ENCODE peak calls at places on chromosomes 11 and 22, in nine cellular contexts. B, P, U, A, G, L, S, K and T are unnamed samples. For H3K4me1, the result is how much of the 10 kb centered on the place peaks cover.

GRCh38 chr11:120385110-120385509 is 48.9 kb downstream of the ARHGEF12 start:
- DNase-seq in B (no peak), P (no peak), U (no peak), A (no peak), G (no peak), L (no peak), S (no peak), K (no peak), T (no peak)

GRCh38 chr22:28151241-28151640 is 232.2 kb upstream of the PITPNB start:
- DNase-seq in B (no peak), P (no peak), U (no peak), A (no peak), G (no peak), L (no peak), S (no peak), K (no peak), T (no peak)

GRCh38 chr11:85628771-85629341 is 463 bp downstream of the TMEM126B start:
- DNase-seq in B (no peak), P (no peak), U (no peak), A (no peak), G (no peak), L (no peak), S (no peak), K (no peak), T (no peak)

GRCh38 chr11:84130646-84131427 is 844.7 kb upstream of the CCDC90B start:
- DNase-seq in B (no peak), P (no peak), U (no peak), A (no peak), G (no peak), L (no peak), S (no peak), K (no peak), T (no peak)

GRCh38 chr22:30823015-30823370 is 128.3 kb downstream of the OSBP2 start:
- DNase-seq in B (no peak), P (no peak), U (no peak), A (no peak), G (no peak), L (no peak), S (no peak), K (no peak), T (no peak)

GRCh38 chr11:15396778-15397177 is 282.1 kb downstream of the INSC start:
- DNase-seq in B (no peak), P (no peak), U (no peak), A (no peak), G (no peak), L (no peak), S (no peak), K (no peak), T (no peak)

GRCh38 chr22:17115311-17115710 is 5.8 kb downstream of the TMEM121B start:
- DNase-seq in B (no peak), P (no peak), U (no peak), A (no peak), G (peak), L (no peak), S (no peak), K (no peak), T (no peak)

GRCh38 chr11:35139883-35140282 is 912 bp downstream of the CD44 start:
- DNase-seq in B (no peak), P (no peak), U (no peak), A (peak), G (no peak), L (no peak), S (no peak), K (no peak), T (no peak)

GRCh38 chr22:24106385-24107381 is 74.6 kb upstream of the SUSD2 start:
- DNase-seq in B (peak), P (no peak), U (peak), A (no peak), G (no peak), L (peak), S (peak), K (peak), T (no peak)

GRCh38 chr11:94417386-94417987 is 16.3 kb upstream of the GPR83 start:
- DNase-seq in B (no peak), P (no peak), U (peak), A (no peak), G (no peak), L (no peak), S (no peak), K (no peak), T (no peak)

GRCh38 chr11:9219115-9219514 is 46.0 kb downstream of the DENND5A start:
- DNase-seq in B (no peak), P (no peak), U (peak), A (no peak), G (no peak), L (no peak), S (no peak), K (no peak), T (no peak)

GRCh38 chr11:78265326-78265725 is 76.6 kb downstream of the USP35 start:
- DNase-seq in B (no peak), P (no peak), U (no peak), A (no peak), G (no peak), L (no peak), S (no peak), K (no peak), T (no peak)

GRCh38 chr22:27370987-27371386 is 430.6 kb downstream of the MN1 start:
- DNase-seq in B (no peak), P (no peak), U (no peak), A (no peak), G (no peak), L (no peak), S (no peak), K (no peak), T (no peak)

GRCh38 chr11:8956860-8957259 is 7.4 kb downstream of the TMEM9B start:
- DNase-seq in B (no peak), P (no peak), U (no peak), A (no peak), G (no peak), L (no peak), S (no peak), K (no peak), T (no peak)

GRCh38 chr11:14189874-14190273 is 169.1 kb downstream of the RRAS2 start:
- DNase-seq in B (no peak), P (no peak), U (no peak), A (peak), G (no peak), L (peak), S (no peak), K (peak), T (no peak)

GRCh38 chr11:59191899-59192298 is 20.0 kb downstream of the DTX4 start:
- DNase-seq in B (no peak), P (no peak), U (no peak), A (no peak), G (no peak), L (no peak), S (no peak), K (no peak), T (no peak)

GRCh38 chr11:129895126-129896041 is at the start of gene NFRKB:
- DNase-seq in B (peak), P (peak), U (peak), A (peak), G (peak), L (peak), S (peak), K (peak), T (peak)

GRCh38 chr11:35272391-35272821 is 133.4 kb downstream of the CD44 start:
- DNase-seq in B (peak), P (no peak), U (no peak), A (no peak), G (no peak), L (no peak), S (no peak), K (no peak), T (no peak)

GRCh38 chr11:18526521-18527296 is at the start of gene TSG101:
- DNase-seq in B (peak), P (peak), U (peak), A (peak), G (peak), L (peak), S (peak), K (peak), T (peak)
- TF ChIP-seq POLR2A in B (peak), P (peak), U (peak), A (peak), G (peak), L (peak), S (peak), K (peak), T (peak)

DNA sequence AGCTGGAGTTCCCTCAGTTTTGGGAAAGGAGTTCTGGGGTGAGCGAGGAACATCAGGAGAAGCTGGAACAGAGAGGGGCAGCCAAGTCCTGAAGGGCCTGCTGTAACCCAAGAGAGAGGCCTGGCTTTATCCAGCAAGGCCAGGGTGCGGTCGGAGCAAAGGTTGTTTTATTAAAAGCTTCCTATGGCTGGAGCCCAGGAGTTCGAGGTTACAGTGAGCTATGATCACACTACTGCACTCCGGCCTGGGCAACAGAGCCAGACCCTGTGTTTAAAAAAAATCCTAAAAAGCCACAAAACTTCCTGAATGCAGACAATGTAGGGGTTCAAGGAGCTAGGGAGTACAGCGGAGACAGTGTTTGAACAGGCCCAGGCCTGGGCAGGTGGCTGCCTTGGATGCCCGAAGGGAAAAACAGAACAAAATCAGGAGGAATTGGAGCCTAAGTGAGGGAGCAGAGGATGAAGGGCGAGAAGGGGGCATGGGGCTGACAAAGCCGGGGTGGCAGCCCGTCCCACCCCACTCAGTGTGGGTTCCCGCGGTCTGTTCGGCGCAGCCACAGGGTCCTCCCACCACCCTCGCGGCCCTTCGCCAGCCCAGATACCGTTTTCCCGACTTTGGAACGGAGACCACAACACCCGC is 22.1 kb upstream of the MALAT1 start:
- DNase-seq in B (no peak), P (peak), U (peak), A (no peak), G (no peak), L (no peak), S (no peak), K (no peak), T (no peak)
- H3K4me1 ChIP-seq in B (under half), P (under half), U (under half), A (half or more), G (under half), L (half or more), S (under half), K (under half), T (half or more)

DNA sequence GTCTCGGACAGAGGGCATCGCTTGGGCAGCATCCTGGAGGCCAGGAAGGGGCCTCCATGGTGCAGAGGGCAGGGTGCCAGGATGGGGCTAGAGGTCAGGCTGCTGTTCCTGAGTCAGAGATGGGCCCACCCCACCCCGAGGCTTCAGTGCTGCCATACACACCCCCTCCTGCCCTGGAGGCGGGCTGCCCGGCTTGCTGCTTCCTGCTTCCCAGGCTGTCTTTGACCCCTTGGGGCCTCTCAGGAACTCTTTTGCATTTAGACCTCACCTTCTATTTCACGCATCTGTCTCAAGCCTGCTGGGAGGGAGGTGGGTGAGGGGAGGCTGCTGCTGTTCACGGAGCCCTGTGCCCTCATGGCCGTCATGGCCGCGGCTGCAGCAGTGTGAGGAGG is 6.6 kb upstream of the GRAMD4 start:
- DNase-seq in B (peak), P (no peak), U (peak), A (no peak), G (peak), L (no peak), S (no peak), K (no peak), T (no peak)
- TF ChIP-seq POLR2A in B (no peak), P (no peak), U (no peak), A (no peak), G (no peak), L (no peak), S (no peak), K (no peak), T (no peak)

DNA sequence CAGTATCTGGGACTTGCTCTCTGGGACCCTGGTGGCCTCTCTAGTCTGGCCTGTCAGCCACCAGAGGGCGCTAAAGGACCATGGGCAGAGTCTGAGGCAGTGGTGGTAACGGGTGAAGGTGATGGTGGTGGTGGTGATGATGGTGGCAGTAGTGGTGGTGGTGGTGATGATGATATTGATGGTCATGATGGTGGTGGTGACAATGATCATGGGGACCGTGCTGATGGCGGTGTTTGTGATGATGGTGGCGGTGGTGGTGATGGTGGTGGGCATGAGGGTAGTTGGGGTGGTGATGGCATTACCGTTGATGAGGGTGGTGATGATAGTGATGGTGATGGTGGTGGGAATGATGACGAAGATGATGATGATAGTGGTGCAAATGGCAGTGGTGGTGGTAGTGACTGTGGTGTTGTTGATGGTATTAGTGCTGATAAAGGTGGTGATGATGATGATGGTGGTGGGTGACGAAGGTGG is 16.0 kb downstream of the TRPM5 start:
- DNase-seq in B (peak), P (peak), U (peak), A (peak), G (peak), L (peak), S (no peak), K (no peak), T (no peak)
- H3K4me1 ChIP-seq in B (under half), P (under half), U (under half), A (under half), G (under half), L (under half), S (under half), K (under half), T (under half)

GRCh38 chr11:111225871-111226270 is 19.7 kb upstream of the POU2AF2 start:
- DNase-seq in B (no peak), P (no peak), U (no peak), A (no peak), G (no peak), L (no peak), S (no peak), K (no peak), T (no peak)

GRCh38 chr11:111231836-111232235 is 13.7 kb upstream of the POU2AF2 start:
- DNase-seq in B (no peak), P (no peak), U (no peak), A (no peak), G (no peak), L (no peak), S (no peak), K (no peak), T (no peak)

GRCh38 chr11:111229604-111230003 is 15.9 kb upstream of the POU2AF2 start:
- DNase-seq in B (no peak), P (no peak), U (no peak), A (no peak), G (no peak), L (no peak), S (no peak), K (no peak), T (no peak)

GRCh38 chr11:111230122-111230465 is 15.4 kb upstream of the POU2AF2 start:
- DNase-seq in B (no peak), P (no peak), U (no peak), A (no peak), G (no peak), L (no peak), S (no peak), K (no peak), T (no peak)
- TF ChIP-seq POLR2A in B (no peak), P (no peak), U (no peak), A (no peak), G (no peak), L (no peak), S (no peak), K (no peak), T (no peak)

GRCh38 chr11:124898711-124899110 is 1.0 kb upstream of the ROBO4 start:
- DNase-seq in B (no peak), P (no peak), U (peak), A (no peak), G (peak), L (peak), S (peak), K (no peak), T (no peak)

GRCh38 chr11:124899376-124900145 is 1.9 kb upstream of the ROBO4 start:
- DNase-seq in B (no peak), P (no peak), U (peak), A (no peak), G (no peak), L (no peak), S (peak), K (no peak), T (no peak)

GRCh38 chr11:124896071-124896750 is 1.5 kb downstream of the ROBO4 start:
- DNase-seq in B (no peak), P (no peak), U (no peak), A (no peak), G (no peak), L (no peak), S (peak), K (no peak), T (no peak)

GRCh38 chr11:124896821-124897391 is 759 bp downstream of the ROBO4 start:
- DNase-seq in B (no peak), P (no peak), U (no peak), A (no peak), G (no peak), L (peak), S (peak), K (peak), T (no peak)

DNA sequence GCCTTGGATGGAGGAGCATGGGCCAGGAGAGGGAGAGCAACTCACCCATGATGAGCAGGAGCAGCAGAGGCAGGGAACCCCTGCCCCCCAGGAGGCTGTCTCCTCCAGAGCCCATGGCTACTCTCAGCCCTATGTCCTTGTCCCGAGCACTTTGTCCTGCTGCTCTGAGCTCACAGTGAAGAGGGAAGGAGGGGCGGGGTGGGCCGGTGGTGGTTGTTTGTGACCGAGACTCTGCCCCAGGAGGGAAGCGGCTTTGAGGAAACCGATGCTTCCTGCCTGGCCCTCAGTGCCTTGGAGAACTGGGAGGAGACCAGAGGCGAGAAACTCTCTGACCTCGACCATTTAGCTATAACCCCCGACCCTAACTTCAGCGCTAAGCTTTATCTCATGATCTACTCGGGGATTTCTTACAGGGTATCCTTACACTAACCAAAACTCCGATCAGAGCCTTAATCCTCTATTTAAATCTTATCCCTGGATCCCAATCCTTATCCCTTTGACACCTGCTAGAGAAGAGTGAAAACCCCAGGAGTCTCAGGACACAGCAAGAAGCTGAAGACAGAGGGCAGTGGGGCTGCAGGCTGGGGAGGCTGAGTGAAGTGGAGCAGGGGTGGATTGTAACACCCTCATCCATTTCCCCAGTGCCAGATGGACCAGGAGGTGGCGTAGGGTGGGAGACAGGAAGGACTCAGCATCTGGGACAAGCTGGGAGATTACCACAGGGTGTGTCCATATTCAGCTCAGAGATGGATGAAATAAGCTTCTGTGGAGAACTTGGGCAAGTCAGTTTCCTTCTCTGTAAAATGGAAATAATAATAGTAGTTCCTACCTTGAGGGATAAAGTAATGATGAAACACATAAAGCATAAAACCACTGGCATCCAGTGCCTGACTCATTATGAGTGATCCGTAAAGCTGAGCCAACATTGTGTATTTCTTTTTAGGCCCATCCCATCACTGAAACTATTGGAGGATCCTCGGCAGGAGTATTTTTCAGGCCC is at the start of gene ROBO4:
- DNase-seq in B (no peak), P (no peak), U (peak), A (no peak), G (peak), L (peak), S (peak), K (peak), T (no peak)
- H3K4me1 ChIP-seq in B (under half), P (under half), U (half or more), A (under half), G (under half), L (half or more), S (under half), K (under half), T (under half)

DNA sequence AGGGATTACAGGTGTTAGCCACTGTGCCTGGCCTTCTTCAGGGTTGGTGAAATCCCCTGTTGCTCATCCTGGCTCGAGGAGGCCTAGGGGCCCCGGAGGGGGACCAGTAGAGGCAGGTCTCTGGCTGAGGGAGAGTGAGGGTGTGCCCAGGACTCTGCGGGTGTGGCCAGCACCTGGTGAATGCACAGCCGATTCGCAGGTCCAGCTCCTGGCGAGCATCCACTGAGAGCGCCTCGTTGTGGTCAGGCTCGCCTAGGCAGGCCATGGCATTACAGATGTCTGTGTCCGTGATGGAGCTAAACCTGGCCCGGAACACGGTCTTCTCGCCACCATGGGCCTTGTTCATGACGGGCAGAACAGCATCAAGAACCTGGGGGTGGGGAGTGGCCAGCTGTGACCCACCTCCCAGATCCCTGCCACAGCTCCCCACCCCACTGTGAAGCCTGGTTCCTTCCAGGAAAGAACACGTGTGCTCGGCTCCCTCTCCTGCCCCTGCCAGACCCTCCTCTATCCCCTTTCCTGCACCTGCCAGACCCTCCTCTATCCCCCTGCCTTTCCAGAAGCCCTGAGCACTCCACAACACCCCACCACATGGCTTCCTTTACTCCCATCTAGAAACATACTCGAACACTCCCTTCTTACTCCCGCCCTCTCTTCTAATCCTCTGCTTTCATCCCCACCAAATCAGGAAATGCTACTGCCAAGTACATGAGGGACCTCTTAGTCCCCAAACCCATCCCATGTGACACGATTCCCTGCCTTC is 12.4 kb downstream of the TOP3B start:
- DNase-seq in B (no peak), P (no peak), U (no peak), A (no peak), G (no peak), L (no peak), S (no peak), K (no peak), T (no peak)
- TF ChIP-seq POLR2A in B (no peak), P (no peak), U (no peak), A (no peak), G (no peak), L (no peak), S (no peak), K (no peak), T (no peak)

DNA sequence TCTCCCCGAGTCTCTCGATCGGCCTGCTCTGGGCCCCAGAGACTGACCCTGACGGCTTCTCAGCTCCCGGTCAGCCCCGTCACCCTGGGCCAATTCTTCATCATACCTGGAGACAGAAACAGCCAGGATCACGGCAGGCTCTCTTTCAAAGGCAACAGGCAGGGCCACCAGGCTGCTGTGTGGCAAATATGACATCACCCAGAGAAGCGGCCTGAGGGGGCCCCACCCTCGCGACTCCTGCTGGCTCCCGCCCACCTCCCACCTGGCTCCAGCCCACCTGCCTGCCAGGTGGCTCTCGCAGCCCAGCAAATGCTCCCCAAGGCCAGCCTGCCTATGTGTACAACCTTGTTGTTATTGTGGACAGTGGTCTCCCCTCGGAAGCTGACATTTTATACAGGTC is 24.9 kb upstream of the PACSIN2 start:
- DNase-seq in B (no peak), P (no peak), U (no peak), A (no peak), G (no peak), L (no peak), S (no peak), K (no peak), T (no peak)
- H3K4me1 ChIP-seq in B (under half), P (under half), U (under half), A (under half), G (under half), L (under half), S (under half), K (under half), T (under half)